ENCODE peak calls at places on chromosomes 11 and 22, in nine cellular contexts. A is AG04450; M is astrocyte of the cerebellum; X is activated B cell treated with CpG ODN at 0.5 μM for 24 hours; D is fibroblast of lung; U is transverse colon; W is Panc1; L is foreskin fibroblast; Y is CD8-positive, alpha-beta T cell. H is an unnamed sample.

GRCh38 chr11:78179459-78180071 is 8.9 kb downstream of the KCTD21 start:
- DNase-seq in D (no peak), A (no peak), X (no peak), W (no peak), U (no peak), L (no peak), M (no peak), Y (no peak), H (no peak)

GRCh38 chr11:27116684-27117083 is 76.1 kb downstream of the BBOX1 start:
- DNase-seq in M (peak), Y (no peak), W (no peak), X (no peak), A (no peak), D (peak), U (no peak), L (peak), H (no peak)

GRCh38 chr11:86816251-86816726 is 15.9 kb downstream of the PRSS23 start:
- DNase-seq in D (peak), W (no peak), M (no peak), L (peak), X (no peak), U (no peak), Y (no peak), A (no peak), H (no peak)

GRCh38 chr22:19239464-19239863 is 52.1 kb downstream of the CLTCL1 start:
- DNase-seq in Y (no peak), X (no peak), L (no peak), W (no peak), A (no peak), D (no peak), M (no peak), U (no peak), H (no peak)

GRCh38 chr22:19916006-19916405 is 25.6 kb upstream of the COMT start:
- DNase-seq in W (no peak), M (no peak), U (no peak), L (no peak), A (no peak), Y (no peak), D (no peak), X (no peak), H (no peak)

GRCh38 chr11:47375546-47376085 is 2.7 kb downstream of the SPI1 start:
- DNase-seq in A (no peak), Y (no peak), W (no peak), L (no peak), X (no peak), U (no peak), M (no peak), D (no peak), H (no peak)

GRCh38 chr11:130609121-130610035 is 160.9 kb downstream of the ADAMTS15 start:
- DNase-seq in D (no peak), A (no peak), L (peak), M (no peak), Y (no peak), U (peak), W (no peak), X (no peak), H (no peak)

GRCh38 chr11:32090774-32091370 is at the start of gene RCN1:
- DNase-seq in Y (peak), D (peak), X (peak), M (no peak), A (peak), L (peak), U (peak), W (no peak), H (peak)

GRCh38 chr22:41555325-41555724 is 5.5 kb upstream of the CSDC2 start:
- DNase-seq in L (no peak), D (no peak), Y (no peak), W (no peak), M (no peak), A (no peak), X (no peak), U (no peak), H (no peak)

GRCh38 chr11:85752890-85753581 is 57.9 kb downstream of the SYTL2 start:
- DNase-seq in Y (peak), M (no peak), A (no peak), W (no peak), U (peak), L (no peak), D (no peak), X (no peak), H (no peak)

GRCh38 chr22:44542561-44543222 is 44.7 kb upstream of the RTL6 start:
- DNase-seq in L (no peak), M (no peak), W (no peak), Y (no peak), U (no peak), D (no peak), A (no peak), X (no peak), H (no peak)

GRCh38 chr11:60769273-60769672 is 12.6 kb downstream of the MS4A15 start:
- DNase-seq in U (no peak), X (no peak), W (no peak), D (no peak), M (no peak), L (no peak), Y (no peak), A (no peak), H (no peak)

GRCh38 chr11:60765355-60765754 is 8.7 kb downstream of the MS4A15 start:
- DNase-seq in Y (no peak), M (no peak), A (no peak), W (no peak), D (no peak), X (no peak), L (no peak), U (no peak), H (no peak)

GRCh38 chr11:60766547-60766946 is 9.9 kb downstream of the MS4A15 start:
- DNase-seq in X (no peak), D (no peak), M (no peak), Y (no peak), A (no peak), U (no peak), W (no peak), L (no peak), H (no peak)

GRCh38 chr11:60768202-60768601 is 11.5 kb downstream of the MS4A15 start:
- DNase-seq in A (no peak), W (no peak), D (no peak), Y (no peak), X (no peak), L (no peak), M (no peak), U (no peak), H (no peak)

DNA sequence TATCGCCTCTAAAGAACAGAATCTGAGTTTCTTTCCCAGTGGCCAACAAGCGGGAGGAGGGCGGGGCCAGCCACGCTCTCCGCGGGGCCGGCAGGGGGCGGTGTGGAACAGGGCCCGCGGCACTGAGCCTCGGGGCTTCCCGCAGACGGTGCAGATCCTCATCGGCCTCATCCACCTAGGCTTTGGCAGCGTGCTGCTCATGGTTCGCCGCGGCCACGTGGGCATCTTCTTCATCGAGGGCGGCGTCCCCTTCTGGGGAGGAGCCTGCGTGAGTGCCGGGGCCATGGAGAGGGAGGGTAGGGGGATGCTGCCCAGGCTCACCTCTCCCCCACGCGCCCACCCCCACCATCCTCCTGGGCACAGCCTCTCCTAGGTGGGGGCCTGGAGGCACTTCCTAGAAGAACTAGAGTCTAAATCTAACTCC is 10.7 kb downstream of the MS4A15 start:
- DNase-seq in D (no peak), L (peak), A (no peak), Y (no peak), X (no peak), W (no peak), U (no peak), M (no peak), H (peak)
- TF ChIP-seq CTCF in D (peak), L (peak), A (peak), Y (no peak), X (no peak), W (no peak), U (peak), M (peak), H (no peak)

DNA sequence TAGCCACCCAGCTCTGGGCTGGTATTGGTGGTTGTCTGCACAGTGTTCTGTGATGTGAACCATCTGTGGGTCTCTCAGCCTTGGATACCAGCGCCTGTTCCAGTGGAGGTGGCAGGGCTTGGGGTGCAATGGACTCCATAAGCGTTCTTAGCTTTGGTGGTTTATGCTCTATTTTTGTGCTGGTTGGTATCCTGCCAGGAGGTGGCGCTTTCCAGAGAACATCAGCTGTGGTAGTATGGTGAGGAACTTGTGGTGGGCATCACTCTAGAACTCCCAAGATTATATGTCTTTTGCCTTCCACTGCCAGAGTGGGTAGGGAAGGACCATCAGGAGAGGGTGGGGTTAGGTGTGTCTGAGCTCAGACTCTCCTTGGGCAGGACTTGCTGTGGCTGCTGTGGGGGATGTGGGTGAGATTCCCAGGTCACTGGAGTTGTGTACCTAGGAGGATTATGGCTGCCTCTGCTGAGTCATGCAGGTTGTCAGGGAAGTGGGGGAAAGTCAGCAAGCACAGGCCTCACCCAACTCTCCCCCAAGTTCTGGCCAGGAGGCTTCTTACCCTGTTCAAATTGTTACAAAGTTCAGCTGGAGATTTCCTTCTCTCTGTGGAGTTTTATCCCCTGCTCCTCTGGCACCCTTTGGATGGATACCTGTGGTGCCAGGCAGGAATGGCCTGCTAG is 47.2 kb downstream of the MRGPRX2 start:
- DNase-seq in D (no peak), M (no peak), X (no peak), W (no peak), L (no peak), U (no peak), Y (no peak), A (no peak), H (no peak)
- TF ChIP-seq CTCF in D (no peak), M (no peak), X (no peak), W (peak), L (no peak), U (no peak), Y (no peak), A (peak), H (peak)

DNA sequence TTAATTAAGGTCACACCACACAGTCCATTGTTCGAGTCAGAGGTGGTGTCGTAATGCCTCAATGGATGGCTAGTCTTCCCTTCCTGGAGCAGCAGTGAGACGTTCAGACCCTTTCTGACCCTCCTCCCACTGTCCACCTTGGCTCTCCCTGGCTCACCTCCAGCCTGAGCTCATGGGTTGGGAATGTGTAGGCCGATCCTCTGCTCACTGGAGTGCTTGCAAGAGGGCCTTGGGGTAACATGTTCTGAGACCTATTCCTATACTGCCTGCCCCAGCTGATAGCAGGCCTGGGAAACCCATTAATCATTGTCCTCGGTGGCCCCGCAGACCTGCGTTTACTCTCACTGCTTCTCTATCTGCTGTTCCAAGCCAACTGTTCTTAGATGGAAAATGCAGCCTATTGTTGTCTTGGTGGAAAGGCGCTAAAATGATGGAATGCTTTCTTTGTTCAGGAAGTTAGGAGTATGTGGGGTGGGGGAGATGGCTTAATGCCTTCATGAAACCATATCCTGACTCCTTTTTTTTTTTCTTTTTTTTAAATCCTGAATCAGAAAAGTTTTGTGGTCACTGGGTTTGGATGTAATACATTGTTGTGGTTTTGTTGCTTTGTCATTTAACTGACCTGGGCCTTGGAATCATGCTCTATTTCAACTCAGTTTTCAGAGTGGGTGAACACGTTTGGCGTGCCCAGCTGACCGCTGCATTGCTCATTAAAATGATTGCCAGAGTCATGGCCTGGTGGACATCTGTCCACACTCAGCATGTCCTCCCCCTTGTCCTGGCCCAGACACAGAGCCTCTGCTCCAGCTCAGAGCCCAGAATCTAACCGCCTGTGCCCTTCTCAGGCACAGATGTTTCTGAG is 72.5 kb downstream of the MICAL2 start:
- DNase-seq in D (peak), A (peak), U (no peak), L (peak), M (peak), W (peak), X (no peak), Y (no peak), H (no peak)
- TF ChIP-seq CTCF in D (no peak), A (no peak), U (no peak), L (no peak), M (no peak), W (no peak), X (no peak), Y (no peak), H (no peak)

DNA sequence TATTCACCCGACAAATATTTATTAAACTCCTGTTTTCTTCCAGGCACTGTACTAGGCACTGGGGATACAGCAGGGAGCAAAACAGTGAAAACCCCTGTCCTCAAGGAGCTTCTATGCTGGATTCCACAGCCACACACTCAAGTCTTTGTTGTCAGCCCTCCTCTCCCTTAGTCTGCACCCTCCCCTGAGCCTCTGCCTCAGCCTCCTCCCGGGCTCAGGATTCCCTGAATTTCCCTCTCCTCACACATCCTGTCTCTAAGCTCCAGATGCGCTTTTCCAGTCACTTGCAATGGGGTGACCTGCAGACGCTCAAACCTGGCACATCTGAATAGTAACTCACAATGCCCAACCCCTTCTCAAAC is 13.5 kb upstream of the TUB start:
- DNase-seq in D (no peak), L (no peak), M (no peak), W (no peak), Y (no peak), A (no peak), U (no peak), X (no peak), H (no peak)
- TF ChIP-seq CTCF in D (no peak), L (no peak), M (no peak), W (no peak), Y (no peak), A (no peak), U (no peak), X (no peak), H (no peak)

DNA sequence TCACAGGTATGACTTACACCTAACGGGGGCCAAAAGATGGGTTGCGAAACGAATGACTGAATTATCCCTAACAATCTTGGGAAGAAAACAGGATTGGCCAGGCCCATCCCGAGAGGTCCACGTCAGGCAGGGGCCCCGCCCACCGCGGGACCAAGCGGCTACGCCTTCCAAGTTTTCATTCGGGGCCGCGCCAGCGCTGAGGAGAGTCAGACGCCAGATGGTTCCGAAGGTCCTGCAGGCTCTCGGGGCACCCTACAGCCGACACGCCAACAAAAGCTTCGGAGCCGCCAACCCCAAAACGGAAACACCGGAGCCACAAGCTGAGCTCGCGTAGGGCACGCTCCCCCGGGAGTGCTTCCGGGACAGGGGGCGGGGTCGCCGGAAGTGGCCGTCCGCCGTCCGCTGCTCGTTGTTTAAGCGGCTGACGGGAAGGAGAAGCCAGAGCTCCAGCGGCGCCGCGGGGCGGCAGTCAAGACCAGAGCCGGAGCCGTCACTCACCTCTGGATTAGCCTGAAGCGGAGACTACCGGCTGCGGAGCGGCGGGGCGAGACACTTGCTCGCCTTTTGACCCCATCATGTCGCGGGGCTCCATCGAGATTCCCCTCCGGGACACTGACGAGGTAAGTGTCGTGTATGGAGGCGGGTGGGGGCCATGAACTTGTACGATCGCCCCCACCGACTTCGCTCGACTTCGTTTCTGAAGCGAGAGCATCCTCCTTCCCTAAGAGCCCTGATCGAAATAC is at the start of gene CTR9:
- DNase-seq in Y (peak), A (peak), U (peak), W (peak), L (peak), D (peak), X (peak), M (peak), H (peak)
- TF ChIP-seq CTCF in Y (no peak), A (peak), U (no peak), W (peak), L (no peak), D (peak), X (no peak), M (peak), H (peak)

GRCh38 chr11:62602141-62603071 is 741 bp upstream of the MTA2 start:
- DNase-seq in W (no peak), Y (peak), U (peak), A (no peak), X (peak), L (peak), M (no peak), D (peak), H (peak)
- TF ChIP-seq CTCF in W (no peak), Y (no peak), U (peak), A (no peak), X (no peak), L (no peak), M (no peak), D (no peak), H (no peak)

GRCh38 chr22:23750744-23751440 is at the start of gene ZNF70:
- DNase-seq in L (peak), W (no peak), M (peak), U (peak), D (peak), Y (peak), X (peak), A (peak), H (peak)
- TF ChIP-seq CTCF in L (no peak), W (no peak), M (peak), U (peak), D (peak), Y (peak), X (no peak), A (peak), H (peak)

DNA sequence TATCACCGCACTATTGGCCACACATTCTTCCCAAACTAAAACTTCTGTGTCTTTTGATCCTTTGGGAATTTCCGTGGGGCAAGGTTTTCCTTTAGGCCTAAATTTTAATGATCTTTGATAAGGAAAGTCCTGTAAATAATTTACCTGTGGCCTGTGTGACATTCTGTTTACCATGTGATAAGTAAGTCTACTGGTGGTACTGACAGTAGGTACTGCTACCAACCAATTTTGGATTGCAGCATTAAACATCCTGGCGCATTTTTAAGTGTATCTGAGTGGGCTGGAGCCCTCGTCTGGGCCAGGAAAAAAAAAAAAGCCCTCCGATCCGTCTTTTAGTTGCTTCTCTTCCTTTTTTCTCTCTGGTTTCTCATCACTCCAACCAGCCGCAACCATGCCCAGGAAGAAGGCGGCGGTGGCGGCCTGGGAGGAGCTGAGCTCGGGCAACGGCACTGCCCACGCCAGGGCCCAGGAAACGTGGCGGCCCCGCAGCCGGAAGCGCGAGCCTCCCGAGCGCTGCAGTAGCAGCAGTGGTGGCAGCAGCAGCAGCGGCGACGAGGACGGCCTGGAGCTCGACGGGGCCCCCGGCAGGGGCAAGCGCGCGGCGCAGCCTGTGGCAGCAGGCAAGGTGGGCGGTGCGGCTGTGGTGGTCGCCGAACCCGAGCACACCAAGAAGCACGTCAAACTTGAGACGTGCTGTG is 33.6 kb downstream of the ASRGL1 start:
- DNase-seq in Y (peak), M (no peak), D (no peak), X (peak), L (peak), A (no peak), W (no peak), U (peak), H (no peak)
- TF ChIP-seq CTCF in Y (no peak), M (no peak), D (no peak), X (no peak), L (no peak), A (no peak), W (no peak), U (no peak), H (no peak)

GRCh38 chr11:125297346-125297910 is 132.9 kb downstream of the PKNOX2 start:
- DNase-seq in L (no peak), M (no peak), U (no peak), W (no peak), A (no peak), D (no peak), X (no peak), Y (no peak), H (no peak)
- TF ChIP-seq CTCF in L (no peak), M (no peak), U (no peak), W (no peak), A (no peak), D (no peak), X (no peak), Y (no peak), H (no peak)

DNA sequence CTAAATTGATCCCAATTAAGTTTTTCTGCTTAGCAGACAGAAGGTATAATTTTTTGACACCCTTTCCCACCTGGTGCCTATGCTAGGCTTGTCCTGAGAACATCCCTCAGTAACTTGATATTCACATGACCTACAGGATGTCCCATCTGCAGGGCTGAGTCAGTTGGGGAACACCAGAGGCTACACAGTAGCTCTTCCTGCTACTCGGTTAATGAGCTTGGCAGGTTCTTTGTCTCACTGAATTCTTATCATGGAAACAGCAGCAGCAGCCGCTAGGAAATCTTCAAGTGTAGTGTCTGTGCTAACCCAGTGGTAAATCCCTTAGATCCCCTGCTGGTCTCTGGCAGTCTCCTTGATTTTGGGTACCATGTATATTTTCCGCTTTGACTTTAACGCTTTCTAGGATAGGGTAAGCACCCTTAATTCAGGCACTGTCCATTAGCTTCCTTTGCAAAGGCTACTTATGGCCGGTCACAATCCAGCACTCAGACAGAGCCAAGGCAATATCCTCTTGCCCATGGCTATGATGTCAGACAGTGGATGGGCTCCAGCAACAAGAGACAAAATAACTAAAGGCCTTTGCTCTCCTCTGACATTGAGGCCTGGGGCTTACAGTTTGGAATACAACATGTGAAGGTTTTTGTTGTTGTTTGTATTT is 8.5 kb downstream of the MRPL16 start:
- DNase-seq in A (no peak), X (no peak), Y (no peak), U (no peak), D (peak), W (no peak), L (peak), M (no peak), H (no peak)
- TF ChIP-seq CTCF in A (no peak), X (no peak), Y (no peak), U (no peak), D (no peak), W (no peak), L (no peak), M (no peak), H (no peak)

H was measured in GM13976.